ENCODE peak calls at places on chromosomes 11 and 22, in five cellular contexts. One of them, this sample, is unnamed.
A peak's percentile ranks its signal among the peaks of the same experiment; 100 is the strongest.

GRCh38 chr11:19962795-19963163 is 197.5 kb downstream of the DBX1 start:
- DNase-seq in H54: no peak
- DNase-seq in mesenteric fat pad: no peak
- DNase-seq in Calu3: no peak
- DNase-seq in activated CD8-positive, alpha-beta memory T cell treated with anti-CD3 and anti-CD28 coated beads, Interleukin-2, amount 50 U/mL, for 48 hours: no peak
- DNase-seq in this sample: peak; percentile 85

GRCh38 chr11:1116666-1117390 is 40.9 kb upstream of the MUC5AC start:
- DNase-seq in H54: no peak
- DNase-seq in mesenteric fat pad: peak; percentile 87
- DNase-seq in Calu3: no peak
- DNase-seq in activated CD8-positive, alpha-beta memory T cell treated with anti-CD3 and anti-CD28 coated beads, Interleukin-2, amount 50 U/mL, for 48 hours: no peak
- DNase-seq in this sample: no peak

GRCh38 chr11:69567951-69568808 is 72.8 kb upstream of the CCND1 start:
- DNase-seq in H54: peak; percentile 63
- DNase-seq in mesenteric fat pad: no peak
- DNase-seq in Calu3: no peak
- DNase-seq in activated CD8-positive, alpha-beta memory T cell treated with anti-CD3 and anti-CD28 coated beads, Interleukin-2, amount 50 U/mL, for 48 hours: no peak
- DNase-seq in this sample: no peak

GRCh38 chr22:11360632-11361031 is 4167.4 kb upstream of the OR11H1 start:
- DNase-seq in H54: no peak
- DNase-seq in mesenteric fat pad: no peak
- DNase-seq in Calu3: no peak
- DNase-seq in activated CD8-positive, alpha-beta memory T cell treated with anti-CD3 and anti-CD28 coated beads, Interleukin-2, amount 50 U/mL, for 48 hours: no peak
- DNase-seq in this sample: no peak

GRCh38 chr11:1300569-1301187 is 8.8 kb downstream of the TOLLIP start:
- DNase-seq in H54: no peak
- DNase-seq in mesenteric fat pad: peak; percentile 88
- DNase-seq in Calu3: no peak
- DNase-seq in activated CD8-positive, alpha-beta memory T cell treated with anti-CD3 and anti-CD28 coated beads, Interleukin-2, amount 50 U/mL, for 48 hours: peak; percentile 26
- DNase-seq in this sample: no peak

GRCh38 chr11:62908468-62909072 is 12.6 kb downstream of the CHRM1 start:
- DNase-seq in H54: no peak
- DNase-seq in mesenteric fat pad: no peak
- DNase-seq in Calu3: no peak
- DNase-seq in activated CD8-positive, alpha-beta memory T cell treated with anti-CD3 and anti-CD28 coated beads, Interleukin-2, amount 50 U/mL, for 48 hours: no peak
- DNase-seq in this sample: no peak

GRCh38 chr11:65381721-65382035 is 768 bp downstream of the SLC25A45 start:
- DNase-seq in H54: peak; percentile 19
- DNase-seq in mesenteric fat pad: no peak
- DNase-seq in Calu3: no peak
- DNase-seq in activated CD8-positive, alpha-beta memory T cell treated with anti-CD3 and anti-CD28 coated beads, Interleukin-2, amount 50 U/mL, for 48 hours: no peak
- DNase-seq in this sample: peak; percentile 73

GRCh38 chr11:73262851-73263495 is 9.2 kb upstream of the P2RY6 start:
- DNase-seq in H54: no peak
- DNase-seq in mesenteric fat pad: no peak
- DNase-seq in Calu3: no peak
- DNase-seq in activated CD8-positive, alpha-beta memory T cell treated with anti-CD3 and anti-CD28 coated beads, Interleukin-2, amount 50 U/mL, for 48 hours: peak; percentile 36
- DNase-seq in this sample: no peak

GRCh38 chr11:101620026-101620425 is 36.2 kb upstream of the TRPC6 start:
- DNase-seq in H54: no peak
- DNase-seq in mesenteric fat pad: no peak
- DNase-seq in Calu3: no peak
- DNase-seq in activated CD8-positive, alpha-beta memory T cell treated with anti-CD3 and anti-CD28 coated beads, Interleukin-2, amount 50 U/mL, for 48 hours: no peak
- DNase-seq in this sample: no peak

GRCh38 chr22:29030618-29031235 is 30.9 kb downstream of the C22orf31 start:
- DNase-seq in H54: peak; percentile 67
- DNase-seq in mesenteric fat pad: no peak
- DNase-seq in Calu3: peak; percentile 94
- DNase-seq in activated CD8-positive, alpha-beta memory T cell treated with anti-CD3 and anti-CD28 coated beads, Interleukin-2, amount 50 U/mL, for 48 hours: no peak
- DNase-seq in this sample: peak; percentile 96

GRCh38 chr11:10118830-10119229 is 175.2 kb downstream of the SBF2 start:
- DNase-seq in H54: no peak
- DNase-seq in mesenteric fat pad: no peak
- DNase-seq in Calu3: no peak
- DNase-seq in activated CD8-positive, alpha-beta memory T cell treated with anti-CD3 and anti-CD28 coated beads, Interleukin-2, amount 50 U/mL, for 48 hours: no peak
- DNase-seq in this sample: no peak

GRCh38 chr22:17803871-17804270 is 29.6 kb upstream of the BID start:
- DNase-seq in H54: no peak
- DNase-seq in mesenteric fat pad: no peak
- DNase-seq in Calu3: no peak
- DNase-seq in activated CD8-positive, alpha-beta memory T cell treated with anti-CD3 and anti-CD28 coated beads, Interleukin-2, amount 50 U/mL, for 48 hours: no peak
- DNase-seq in this sample: no peak

GRCh38 chr11:125257751-125258150 is 93.2 kb downstream of the PKNOX2 start:
- DNase-seq in H54: no peak
- DNase-seq in mesenteric fat pad: no peak
- DNase-seq in Calu3: no peak
- DNase-seq in activated CD8-positive, alpha-beta memory T cell treated with anti-CD3 and anti-CD28 coated beads, Interleukin-2, amount 50 U/mL, for 48 hours: no peak
- DNase-seq in this sample: no peak

GRCh38 chr22:46352691-46353386 is 17.3 kb downstream of the TRMU start:
- DNase-seq in H54: peak; percentile 67
- DNase-seq in mesenteric fat pad: no peak
- DNase-seq in Calu3: peak; percentile 75
- DNase-seq in activated CD8-positive, alpha-beta memory T cell treated with anti-CD3 and anti-CD28 coated beads, Interleukin-2, amount 50 U/mL, for 48 hours: no peak
- DNase-seq in this sample: peak; percentile 45

GRCh38 chr11:124481365-124482323 is 36.1 kb upstream of the OR8B8 start:
- DNase-seq in H54: no peak
- DNase-seq in mesenteric fat pad: no peak
- DNase-seq in Calu3: no peak
- DNase-seq in activated CD8-positive, alpha-beta memory T cell treated with anti-CD3 and anti-CD28 coated beads, Interleukin-2, amount 50 U/mL, for 48 hours: no peak
- DNase-seq in this sample: peak; percentile 50

GRCh38 chr22:19691721-19692341 is 22.5 kb upstream of the SEPTIN5 start:
- DNase-seq in H54: peak; percentile 37
- DNase-seq in mesenteric fat pad: no peak
- DNase-seq in Calu3: peak; percentile 55
- DNase-seq in activated CD8-positive, alpha-beta memory T cell treated with anti-CD3 and anti-CD28 coated beads, Interleukin-2, amount 50 U/mL, for 48 hours: no peak
- DNase-seq in this sample: peak; percentile 74

GRCh38 chr11:2798951-2799761 is 86.4 kb downstream of the CDKN1C start:
- DNase-seq in H54: no peak
- DNase-seq in mesenteric fat pad: peak; percentile 78
- DNase-seq in Calu3: no peak
- DNase-seq in activated CD8-positive, alpha-beta memory T cell treated with anti-CD3 and anti-CD28 coated beads, Interleukin-2, amount 50 U/mL, for 48 hours: peak; percentile 39
- DNase-seq in this sample: no peak

GRCh38 chr11:128157423-128158298 is 429.7 kb downstream of the ETS1 start:
- DNase-seq in H54: no peak
- DNase-seq in mesenteric fat pad: no peak
- DNase-seq in Calu3: peak; percentile 57
- DNase-seq in activated CD8-positive, alpha-beta memory T cell treated with anti-CD3 and anti-CD28 coated beads, Interleukin-2, amount 50 U/mL, for 48 hours: peak; percentile 65
- DNase-seq in this sample: peak; percentile 88

GRCh38 chr22:40436460-40437431 is 66.4 kb downstream of the SGSM3 start:
- DNase-seq in H54: no peak
- DNase-seq in mesenteric fat pad: no peak
- DNase-seq in Calu3: peak; percentile 9
- DNase-seq in activated CD8-positive, alpha-beta memory T cell treated with anti-CD3 and anti-CD28 coated beads, Interleukin-2, amount 50 U/mL, for 48 hours: no peak
- DNase-seq in this sample: peak; percentile 79

GRCh38 chr11:78244546-78245315 is 56.0 kb downstream of the USP35 start:
- DNase-seq in H54: no peak
- DNase-seq in mesenteric fat pad: no peak
- DNase-seq in Calu3: no peak
- DNase-seq in activated CD8-positive, alpha-beta memory T cell treated with anti-CD3 and anti-CD28 coated beads, Interleukin-2, amount 50 U/mL, for 48 hours: no peak
- DNase-seq in this sample: peak; percentile 61

GRCh38 chr11:85236211-85236610 is 390.9 kb downstream of the DLG2 start:
- DNase-seq in H54: no peak
- DNase-seq in mesenteric fat pad: no peak
- DNase-seq in Calu3: no peak
- DNase-seq in activated CD8-positive, alpha-beta memory T cell treated with anti-CD3 and anti-CD28 coated beads, Interleukin-2, amount 50 U/mL, for 48 hours: no peak
- DNase-seq in this sample: no peak

GRCh38 chr11:66158156-66158555 is 88.1 kb downstream of the PACS1 start:
- DNase-seq in H54: no peak
- DNase-seq in mesenteric fat pad: no peak
- DNase-seq in Calu3: no peak
- DNase-seq in activated CD8-positive, alpha-beta memory T cell treated with anti-CD3 and anti-CD28 coated beads, Interleukin-2, amount 50 U/mL, for 48 hours: no peak
- DNase-seq in this sample: no peak

GRCh38 chr22:43106302-43106701 is 4.2 kb upstream of the BIK start:
- DNase-seq in H54: no peak
- DNase-seq in mesenteric fat pad: no peak
- DNase-seq in Calu3: no peak
- DNase-seq in activated CD8-positive, alpha-beta memory T cell treated with anti-CD3 and anti-CD28 coated beads, Interleukin-2, amount 50 U/mL, for 48 hours: no peak
- DNase-seq in this sample: no peak

GRCh38 chr11:72782081-72782920 is 11.5 kb downstream of the STARD10 start:
- DNase-seq in H54: no peak
- DNase-seq in mesenteric fat pad: no peak
- DNase-seq in Calu3: peak; percentile 26
- DNase-seq in activated CD8-positive, alpha-beta memory T cell treated with anti-CD3 and anti-CD28 coated beads, Interleukin-2, amount 50 U/mL, for 48 hours: no peak
- DNase-seq in this sample: no peak

GRCh38 chr11:8066911-8067455 is 14.0 kb upstream of the TUB start:
- DNase-seq in H54: no peak
- DNase-seq in mesenteric fat pad: peak; percentile 37
- DNase-seq in Calu3: no peak
- DNase-seq in activated CD8-positive, alpha-beta memory T cell treated with anti-CD3 and anti-CD28 coated beads, Interleukin-2, amount 50 U/mL, for 48 hours: peak; percentile 23
- DNase-seq in this sample: no peak

GRCh38 chr11:75147191-75147874 is 3.6 kb upstream of the SLCO2B1 start:
- DNase-seq in H54: no peak
- DNase-seq in mesenteric fat pad: peak; percentile 43
- DNase-seq in Calu3: no peak
- DNase-seq in activated CD8-positive, alpha-beta memory T cell treated with anti-CD3 and anti-CD28 coated beads, Interleukin-2, amount 50 U/mL, for 48 hours: no peak
- DNase-seq in this sample: no peak

GRCh38 chr11:17983569-17983968 is 29.3 kb downstream of the SERGEF start:
- DNase-seq in H54: no peak
- DNase-seq in mesenteric fat pad: no peak
- DNase-seq in Calu3: no peak
- DNase-seq in activated CD8-positive, alpha-beta memory T cell treated with anti-CD3 and anti-CD28 coated beads, Interleukin-2, amount 50 U/mL, for 48 hours: no peak
- DNase-seq in this sample: no peak

GRCh38 chr11:125402436-125402835 is 93.6 kb downstream of the FEZ1 start:
- DNase-seq in H54: no peak
- DNase-seq in mesenteric fat pad: no peak
- DNase-seq in Calu3: no peak
- DNase-seq in activated CD8-positive, alpha-beta memory T cell treated with anti-CD3 and anti-CD28 coated beads, Interleukin-2, amount 50 U/mL, for 48 hours: no peak
- DNase-seq in this sample: peak; percentile 36

GRCh38 chr11:36312593-36312990 is 16.5 kb downstream of the PRR5L start:
- DNase-seq in H54: no peak
- DNase-seq in mesenteric fat pad: no peak
- DNase-seq in Calu3: peak; percentile 22
- DNase-seq in activated CD8-positive, alpha-beta memory T cell treated with anti-CD3 and anti-CD28 coated beads, Interleukin-2, amount 50 U/mL, for 48 hours: no peak
- DNase-seq in this sample: peak; percentile 90

GRCh38 chr11:92227233-92227593 is 2.6 kb downstream of the FAT3 start:
- DNase-seq in H54: no peak
- DNase-seq in mesenteric fat pad: no peak
- DNase-seq in Calu3: no peak
- DNase-seq in activated CD8-positive, alpha-beta memory T cell treated with anti-CD3 and anti-CD28 coated beads, Interleukin-2, amount 50 U/mL, for 48 hours: no peak
- DNase-seq in this sample: no peak

GRCh38 chr11:3956748-3957147 is 101.3 kb downstream of the STIM1 start:
- DNase-seq in H54: no peak
- DNase-seq in mesenteric fat pad: no peak
- DNase-seq in Calu3: no peak
- DNase-seq in activated CD8-positive, alpha-beta memory T cell treated with anti-CD3 and anti-CD28 coated beads, Interleukin-2, amount 50 U/mL, for 48 hours: no peak
- DNase-seq in this sample: no peak

GRCh38 chr11:35664977-35665441 is 2.4 kb downstream of the TRIM44 start:
- DNase-seq in H54: no peak
- DNase-seq in mesenteric fat pad: no peak
- DNase-seq in Calu3: no peak
- DNase-seq in activated CD8-positive, alpha-beta memory T cell treated with anti-CD3 and anti-CD28 coated beads, Interleukin-2, amount 50 U/mL, for 48 hours: no peak
- DNase-seq in this sample: peak; percentile 23

GRCh38 chr11:56967726-56968125 is 21.0 kb upstream of the OR5AK2 start:
- DNase-seq in H54: no peak
- DNase-seq in mesenteric fat pad: no peak
- DNase-seq in Calu3: no peak
- DNase-seq in activated CD8-positive, alpha-beta memory T cell treated with anti-CD3 and anti-CD28 coated beads, Interleukin-2, amount 50 U/mL, for 48 hours: no peak
- DNase-seq in this sample: no peak

This sample was measured in astrocyte of the spinal cord.